ENCODE peak calls at places on chromosomes 16 and 17, in seven cellular contexts. T is transverse colon, O is stomach, E is GM12892, D is breast epithelium, C is HCT116, H is GM12891. I is an unnamed sample.

GRCh38 chr16:15041260-15042011 is 14.4 kb downstream of the NTAN1 start:
- DNase-seq in T (peak), O (peak), E (no peak), D (peak), C (no peak), H (no peak), I (peak)

GRCh38 chr17:2092253-2092652 is 37.4 kb downstream of the HIC1 start:
- DNase-seq in T (no peak), O (no peak), E (no peak), D (no peak), C (no peak), H (no peak), I (no peak)

GRCh38 chr17:16989230-16989952 is 17.5 kb upstream of the TNFRSF13B start:
- DNase-seq in T (peak), O (no peak), E (no peak), D (no peak), C (no peak), H (no peak), I (no peak)

GRCh38 chr16:2437032-2437790 is 8.0 kb downstream of the CCNF start:
- DNase-seq in T (no peak), O (no peak), E (no peak), D (no peak), C (no peak), H (no peak), I (peak)

GRCh38 chr16:1771864-1772361 is 570 bp upstream of the NME3 start:
- DNase-seq in T (peak), O (no peak), E (no peak), D (no peak), C (no peak), H (no peak), I (no peak)

GRCh38 chr16:9658157-9658556 is 524.1 kb downstream of the GRIN2A start:
- DNase-seq in T (no peak), O (no peak), E (no peak), D (no peak), C (no peak), H (no peak), I (no peak)

GRCh38 chr16:89921699-89922476 is 1.3 kb upstream of the TUBB3 start:
- DNase-seq in T (peak), O (peak), E (no peak), D (no peak), C (peak), H (no peak), I (no peak)

GRCh38 chr16:57614546-57615343 is 13.7 kb upstream of the ADGRG1 start:
- DNase-seq in T (no peak), O (peak), E (no peak), D (peak), C (no peak), H (no peak), I (peak)

GRCh38 chr17:28391401-28391800 is 14.6 kb downstream of the SLC46A1 start:
- DNase-seq in T (no peak), O (no peak), E (no peak), D (no peak), C (no peak), H (no peak), I (no peak)

GRCh38 chr17:45228985-45229517 is 7.4 kb downstream of the FMNL1 start:
- DNase-seq in T (peak), O (peak), E (peak), D (peak), C (no peak), H (peak), I (peak)
- TF ChIP-seq POLR2AphosphoS5 in T (no peak), O (peak), E (no peak), D (peak), C (no peak), H (no peak), I (peak)

GRCh38 chr17:11285946-11286345 is 44.9 kb downstream of the SHISA6 start:
- DNase-seq in T (no peak), O (no peak), E (no peak), D (no peak), C (no peak), H (no peak), I (no peak)

GRCh38 chr17:11284811-11285210 is 43.8 kb downstream of the SHISA6 start:
- DNase-seq in T (no peak), O (no peak), E (no peak), D (no peak), C (no peak), H (no peak), I (no peak)

GRCh38 chr17:11292491-11292890 is 51.5 kb downstream of the SHISA6 start:
- DNase-seq in T (no peak), O (no peak), E (no peak), D (no peak), C (no peak), H (no peak), I (no peak)

GRCh38 chr17:11290814-11291213 is 49.8 kb downstream of the SHISA6 start:
- DNase-seq in T (no peak), O (no peak), E (no peak), D (no peak), C (no peak), H (no peak), I (no peak)

GRCh38 chr17:11287791-11288190 is 46.8 kb downstream of the SHISA6 start:
- DNase-seq in T (no peak), O (no peak), E (no peak), D (no peak), C (no peak), H (no peak), I (no peak)
- TF ChIP-seq POLR2AphosphoS5 in T (no peak), O (no peak), E (no peak), D (no peak), C (no peak), H (no peak), I (no peak)

DNA sequence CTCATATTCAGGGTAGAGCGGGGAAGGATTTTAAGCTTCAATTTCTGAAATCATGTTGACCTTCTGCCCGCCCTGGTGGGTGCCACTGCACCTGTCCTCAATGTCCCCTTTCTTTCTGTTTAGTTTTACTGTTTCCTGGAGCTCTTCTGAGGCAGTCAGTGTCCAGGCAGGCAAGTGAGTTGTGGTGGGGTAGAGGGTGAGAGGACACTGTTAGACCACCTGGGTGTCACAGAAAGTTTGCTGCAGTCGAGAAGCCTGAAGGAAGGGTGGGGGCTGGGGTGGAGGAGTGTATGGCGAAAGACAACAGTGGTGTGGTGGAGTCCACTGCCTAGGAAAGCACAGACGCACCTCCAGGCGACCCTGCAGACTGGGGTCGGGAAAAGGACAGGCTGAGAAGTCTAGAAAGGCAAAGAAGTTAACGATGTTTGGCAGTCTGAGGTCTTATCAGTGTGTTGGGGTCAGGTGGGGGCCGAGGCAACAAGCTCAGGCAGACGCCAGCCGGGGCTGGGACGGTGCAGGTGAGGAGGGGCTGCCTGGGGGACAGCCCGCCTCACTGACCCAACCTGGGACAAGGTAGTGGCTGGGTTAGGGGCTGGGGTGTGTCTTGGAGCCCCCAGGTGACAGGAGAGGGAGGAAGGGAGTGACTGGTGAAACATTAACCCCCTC is 23.3 kb upstream of the HOXB13 start:
- DNase-seq in T (no peak), O (no peak), E (no peak), D (no peak), C (no peak), H (no peak), I (no peak)
- TF ChIP-seq POLR2AphosphoS5 in T (no peak), O (no peak), E (no peak), D (no peak), C (no peak), H (no peak), I (no peak)

GRCh38 chr17:7306911-7307685 is at the start of gene EIF5A:
- DNase-seq in T (peak), O (peak), E (peak), D (peak), C (peak), H (peak), I (peak)
- TF ChIP-seq POLR2AphosphoS5 in T (peak), O (peak), E (peak), D (peak), C (peak), H (peak), I (peak)

GRCh38 chr17:45171338-45172231 is 9.9 kb downstream of the HEXIM2 start:
- DNase-seq in T (peak), O (peak), E (no peak), D (peak), C (no peak), H (no peak), I (no peak)
- TF ChIP-seq POLR2AphosphoS5 in T (no peak), O (no peak), E (no peak), D (no peak), C (no peak), H (no peak), I (no peak)

GRCh38 chr16:61391835-61392234 is 644.4 kb downstream of the CDH8 start:
- DNase-seq in T (no peak), O (no peak), E (no peak), D (no peak), C (no peak), H (no peak), I (no peak)
- TF ChIP-seq POLR2AphosphoS5 in T (no peak), O (no peak), E (no peak), D (no peak), C (no peak), H (no peak), I (no peak)

DNA sequence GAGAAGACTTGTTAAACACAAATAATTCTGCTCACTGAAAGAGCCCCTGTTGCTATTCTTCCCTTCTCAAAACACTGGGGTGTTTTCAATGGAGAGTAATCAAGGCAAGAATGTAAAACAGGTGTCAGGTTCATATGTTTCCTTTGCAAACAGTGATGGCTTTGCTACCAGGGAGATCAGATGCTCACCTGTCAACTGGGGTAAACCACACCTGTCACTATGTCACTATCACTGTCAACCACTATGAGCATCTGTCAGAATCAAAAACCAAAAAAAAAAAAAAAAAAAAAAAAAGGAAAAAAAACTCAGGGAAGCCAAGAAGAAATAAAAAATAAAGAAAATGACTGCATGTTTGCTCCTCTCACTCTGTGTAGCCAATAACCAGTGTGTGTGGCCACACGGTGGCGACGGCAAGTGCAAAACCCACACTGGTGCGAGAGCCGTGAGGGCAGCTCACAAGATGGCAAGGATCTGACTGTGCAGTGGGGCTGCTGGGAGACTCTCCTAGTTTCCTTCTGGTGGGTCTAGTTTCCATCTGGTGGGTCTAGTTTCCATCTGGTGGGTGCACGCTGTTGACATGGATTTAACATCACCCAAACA is 22.7 kb downstream of the USP22 start:
- DNase-seq in T (peak), O (peak), E (no peak), D (no peak), C (no peak), H (no peak), I (peak)
- TF ChIP-seq POLR2AphosphoS5 in T (no peak), O (no peak), E (no peak), D (no peak), C (no peak), H (no peak), I (no peak)

I was measured in spleen.